ENCODE peak calls at places on chromosome 11, in six cellular contexts. W is ovary, K is heart left ventricle, M is heart right ventricle, G is NT2/D1, I is AG04450. X is an unnamed sample.

GRCh38 chr11:79794484-79795393 is 353.9 kb upstream of the TENM4 start:
- DNase-seq in K (no peak), G (peak; percentile 27), I (no peak), M (no peak), W (no peak), X (no peak)

GRCh38 chr11:115869780-115870431 is 365.7 kb upstream of the CADM1 start:
- DNase-seq in W (no peak), G (peak; percentile 57), M (no peak), K (no peak), I (peak; percentile 20), X (peak; percentile 69)

GRCh38 chr11:17188675-17189074 is 19.1 kb downstream of the PIK3C2A start:
- DNase-seq in W (no peak), K (no peak), M (no peak), I (no peak), G (no peak), X (no peak)

GRCh38 chr11:117875397-117876048 is 935 bp downstream of the FXYD6 start:
- DNase-seq in M (no peak), K (no peak), G (no peak), I (no peak), W (no peak), X (no peak)

GRCh38 chr11:109197656-109198055 is 224.3 kb upstream of the C11orf87 start:
- DNase-seq in K (no peak), M (no peak), W (no peak), G (no peak), I (no peak), X (no peak)

GRCh38 chr11:72548481-72548880 is 114.2 kb upstream of the CLPB start:
- DNase-seq in M (no peak), W (no peak), G (no peak), I (no peak), K (no peak), X (no peak)

GRCh38 chr11:110797453-110797852 is 85.2 kb upstream of the ARHGAP20 start:
- DNase-seq in M (no peak), K (no peak), G (no peak), W (no peak), I (no peak), X (no peak)

GRCh38 chr11:116791002-116791812 is 472 bp downstream of the APOA5 start:
- DNase-seq in I (no peak), W (peak; percentile 85), K (peak; percentile 78), G (peak; percentile 72), M (peak; percentile 86), X (peak; percentile 90)

GRCh38 chr11:128772814-128773213 is 78.9 kb downstream of the FLI1 start:
- DNase-seq in W (no peak), I (no peak), K (peak; percentile 50), M (peak; percentile 42), G (no peak), X (peak; percentile 81)

GRCh38 chr11:31796523-31797226 is 14.4 kb downstream of the PAX6 start:
- DNase-seq in M (no peak), W (no peak), K (no peak), I (no peak), G (no peak), X (no peak)
- H3K27me3 ChIP-seq in M (peaks cover 64% of the 10 kb centered on the region), W (peaks cover 3% of the 10 kb centered on the region), K (peaks cover 44% of the 10 kb centered on the region), I (peaks cover 76% of the 10 kb centered on the region), G (peaks cover 64% of the 10 kb centered on the region), X (peaks cover 76% of the 10 kb centered on the region)

GRCh38 chr11:1547467-1548098 is 24.5 kb downstream of the DUSP8 start:
- DNase-seq in K (no peak), W (no peak), G (no peak), M (peak; percentile 8), I (no peak), X (no peak)
- H3K27me3 ChIP-seq in K (no peaks in the 10 kb centered on the region), W (peaks cover 6% of the 10 kb centered on the region), G (peaks cover 74% of the 10 kb centered on the region), M (peaks cover 5% of the 10 kb centered on the region), I (peaks cover 49% of the 10 kb centered on the region), X (peaks cover 25% of the 10 kb centered on the region)

DNA sequence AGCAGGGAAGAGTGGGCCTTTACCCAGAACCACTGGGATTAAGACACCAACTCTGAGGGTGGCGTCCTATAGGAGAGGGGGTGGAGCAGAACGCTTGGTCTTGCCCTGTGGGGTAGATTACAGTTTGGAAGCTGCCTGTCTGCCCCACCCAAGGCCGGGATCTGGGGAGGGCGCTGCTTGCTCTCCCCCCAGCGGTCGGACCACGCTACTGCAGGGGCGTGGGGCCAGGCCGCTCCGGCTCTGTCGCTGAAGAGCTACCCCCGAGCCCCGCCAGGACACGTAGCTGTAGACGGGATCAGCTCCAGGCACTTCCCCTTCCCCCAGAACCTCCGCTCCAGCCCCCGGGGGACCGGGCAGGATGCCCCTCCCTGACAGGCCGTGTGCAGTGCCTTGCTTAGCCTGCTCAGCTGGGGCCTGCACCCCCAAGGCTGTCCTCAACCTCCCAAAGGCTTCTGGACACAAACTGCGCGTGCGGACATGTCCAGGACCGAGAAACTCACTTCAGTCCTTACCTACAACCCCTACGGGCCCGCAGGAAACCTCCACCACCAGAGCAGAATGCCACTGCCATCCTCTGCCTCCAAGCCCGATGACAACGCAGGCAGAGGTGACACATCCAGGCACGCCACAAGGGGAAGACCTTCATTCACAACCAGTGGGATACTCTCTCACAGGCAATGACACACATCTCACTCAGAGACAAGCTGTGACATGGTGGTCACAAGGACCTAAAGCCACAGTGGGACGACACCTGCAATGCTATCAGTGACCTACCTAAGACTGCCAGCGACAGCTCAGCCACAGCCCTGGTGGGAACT is 3.6 kb downstream of the AHNAK start:
- DNase-seq in W (peak; percentile 84), K (peak; percentile 86), M (peak; percentile 88), I (no peak), G (no peak), X (peak; percentile 89)
- H3K27me3 ChIP-seq in W (no peaks in the 10 kb centered on the region), K (no peaks in the 10 kb centered on the region), M (no peaks in the 10 kb centered on the region), I (no peaks in the 10 kb centered on the region), G (no peaks in the 10 kb centered on the region), X (no peaks in the 10 kb centered on the region)

DNA sequence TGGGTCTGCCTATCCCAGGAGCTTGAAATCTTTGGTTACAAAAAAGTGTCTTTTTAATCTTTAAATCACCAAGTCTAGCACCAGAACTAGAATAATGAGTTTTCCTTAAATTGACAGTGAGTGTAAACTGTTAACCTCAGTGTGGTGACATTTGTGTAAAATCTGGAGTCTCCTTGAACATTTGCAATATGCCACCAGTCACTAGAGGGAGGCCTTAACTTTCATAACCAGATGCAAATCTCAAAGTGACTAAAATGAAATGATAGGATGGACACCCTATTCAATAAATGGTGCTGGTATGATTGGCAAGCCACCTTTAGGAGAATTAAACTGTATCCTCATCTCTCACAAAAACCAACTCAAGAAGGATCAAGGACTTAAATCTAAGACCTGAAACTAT is 8.3 kb upstream of the SCGB1D2 start:
- DNase-seq in G (no peak), W (no peak), K (no peak), I (no peak), M (no peak), X (no peak)
- H3K27me3 ChIP-seq in G (no peaks in the 10 kb centered on the region), W (no peaks in the 10 kb centered on the region), K (no peaks in the 10 kb centered on the region), I (peaks cover 4% of the 10 kb centered on the region), M (peaks cover 17% of the 10 kb centered on the region), X (peaks cover 8% of the 10 kb centered on the region)

GRCh38 chr11:68685656-68686380 is 1.5 kb downstream of the GAL start:
- DNase-seq in G (no peak), W (no peak), M (no peak), K (no peak), I (no peak), X (peak; percentile 40)
- H3K27me3 ChIP-seq in G (peaks cover 41% of the 10 kb centered on the region), W (peaks cover 5% of the 10 kb centered on the region), M (peaks cover 37% of the 10 kb centered on the region), K (peaks cover 21% of the 10 kb centered on the region), I (peaks cover 34% of the 10 kb centered on the region), X (peaks cover 33% of the 10 kb centered on the region)

GRCh38 chr11:64715756-64716470 is 7.1 kb downstream of the NRXN2 start:
- DNase-seq in K (no peak), I (no peak), G (no peak), M (no peak), W (no peak), X (no peak)

GRCh38 chr11:64718780-64719124 is 4.2 kb downstream of the NRXN2 start:
- DNase-seq in I (no peak), M (no peak), W (no peak), G (no peak), K (no peak), X (no peak)

GRCh38 chr11:64718084-64718779 is 4.8 kb downstream of the NRXN2 start:
- DNase-seq in M (no peak), I (no peak), W (no peak), G (no peak), K (no peak), X (peak; percentile 48)

GRCh38 chr11:64716471-64717267 is 6.3 kb downstream of the NRXN2 start:
- DNase-seq in I (no peak), K (no peak), M (no peak), G (no peak), W (no peak), X (peak; percentile 53)

GRCh38 chr11:64717268-64717578 is 5.8 kb downstream of the NRXN2 start:
- DNase-seq in G (no peak), M (no peak), K (no peak), I (no peak), W (no peak), X (peak; percentile 42)
- H3K27me3 ChIP-seq in G (peaks cover 75% of the 10 kb centered on the region), M (peaks cover 86% of the 10 kb centered on the region), K (peaks cover 29% of the 10 kb centered on the region), I (peaks cover 77% of the 10 kb centered on the region), W (no peaks in the 10 kb centered on the region), X (peaks cover 88% of the 10 kb centered on the region)

GRCh38 chr11:31807791-31808074 is 3.4 kb downstream of the PAX6 start:
- DNase-seq in M (no peak), G (no peak), I (no peak), K (no peak), W (no peak), X (no peak)
- H3K27me3 ChIP-seq in M (peaks cover 98% of the 10 kb centered on the region), G (peaks cover 99% of the 10 kb centered on the region), I (peaks cover 97% of the 10 kb centered on the region), K (peaks cover 86% of the 10 kb centered on the region), W (peaks cover 3% of the 10 kb centered on the region), X (peaks cover 98% of the 10 kb centered on the region)

GRCh38 chr11:59680287-59681154 is 11.7 kb upstream of the PATL1 start:
- DNase-seq in M (peak; percentile 28), K (peak; percentile 56), W (peak; percentile 49), G (peak; percentile 80), I (peak; percentile 61), X (peak; percentile 78)
- H3K27me3 ChIP-seq in M (no peaks in the 10 kb centered on the region), K (no peaks in the 10 kb centered on the region), W (no peaks in the 10 kb centered on the region), G (no peaks in the 10 kb centered on the region), I (peaks cover 5% of the 10 kb centered on the region), X (no peaks in the 10 kb centered on the region)

DNA sequence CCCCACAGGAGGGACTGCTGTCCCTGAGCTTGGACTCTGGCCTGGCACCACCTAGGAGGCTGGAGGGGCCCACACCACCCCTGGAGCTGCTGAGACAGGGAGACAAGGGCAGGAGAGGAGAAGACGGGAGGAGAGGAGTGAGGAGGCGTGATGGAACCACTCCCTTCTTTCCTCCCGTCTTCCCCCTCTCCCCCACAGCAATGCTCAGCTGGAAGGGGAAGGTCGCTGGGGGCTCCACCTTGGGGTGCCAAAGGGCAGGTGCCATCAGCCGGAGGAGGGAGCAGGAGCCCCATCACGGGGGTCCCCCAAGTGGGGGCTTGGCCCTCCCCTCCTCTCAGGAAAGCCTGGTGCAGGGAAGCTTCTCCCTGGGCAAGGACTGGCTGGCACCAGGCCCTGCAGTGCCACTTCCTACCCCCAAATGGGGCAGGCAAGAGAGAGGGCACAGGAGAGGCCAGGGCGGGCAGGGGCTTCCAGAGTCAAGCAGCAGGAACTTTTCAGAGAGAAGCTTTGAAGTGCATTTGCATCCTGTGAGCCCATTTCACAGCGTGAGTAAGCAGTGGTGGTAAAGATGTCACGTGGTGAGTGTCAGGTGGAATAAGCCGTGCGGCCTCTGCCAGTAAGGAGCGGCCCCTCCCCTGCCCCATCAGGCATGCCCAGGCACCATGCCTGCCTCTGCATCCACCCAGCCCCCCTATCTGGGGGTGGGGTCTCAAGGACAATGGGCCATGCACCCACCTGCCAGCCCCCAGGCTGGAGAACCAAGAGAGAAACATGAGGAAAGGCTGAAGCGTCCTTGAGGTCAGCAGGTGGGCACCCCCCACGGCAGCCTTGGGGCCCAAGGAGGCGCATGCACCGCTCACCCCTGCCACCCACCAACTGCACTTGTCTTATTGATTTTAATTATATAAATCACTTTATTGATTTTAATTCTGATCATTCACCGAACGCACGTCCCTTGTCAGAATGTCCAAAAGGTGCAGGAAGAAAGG is 4.9 kb downstream of the IGF2 start:
- DNase-seq in M (peak; percentile 6), W (no peak), K (no peak), G (no peak), I (no peak), X (no peak)
- H3K27me3 ChIP-seq in M (peaks cover 22% of the 10 kb centered on the region), W (no peaks in the 10 kb centered on the region), K (peaks cover 2% of the 10 kb centered on the region), G (peaks cover 39% of the 10 kb centered on the region), I (peaks cover 19% of the 10 kb centered on the region), X (peaks cover 44% of the 10 kb centered on the region)

X was measured in upper lobe of right lung.